ENCODE peak calls at places on chromosomes 7 and 10, in five cellular contexts. Z is tibial nerve, U is heart right ventricle, Y is GM23338, H is PC-3. L is an unnamed sample.

GRCh38 chr7:106778656-106779250 is 86.3 kb upstream of the PIK3CG start:
- DNase-seq in Y (no peak), Z (no peak), H (no peak), U (no peak), L (no peak)

GRCh38 chr7:90708841-90709317 is 112.8 kb downstream of the CDK14 start:
- DNase-seq in U (no peak), H (peak; percentile 67), Y (peak; percentile 93), Z (no peak), L (peak; percentile 74)

GRCh38 chr10:84256510-84257342 is 11.9 kb downstream of the RGR start:
- DNase-seq in H (no peak), Z (peak; percentile 30), Y (peak; percentile 95), U (peak; percentile 60), L (peak; percentile 50)

GRCh38 chr7:75623390-75624133 is 115.2 kb downstream of the HIP1 start:
- DNase-seq in Y (peak; percentile 35), H (no peak), U (no peak), Z (no peak), L (no peak)

GRCh38 chr7:107982918-107983389 is 20.0 kb downstream of the LAMB1 start:
- DNase-seq in H (peak; percentile 52), Z (no peak), U (no peak), Y (no peak), L (no peak)

GRCh38 chr10:76998451-76998850 is 639.2 kb downstream of the KCNMA1 start:
- DNase-seq in H (no peak), U (no peak), Z (no peak), Y (no peak), L (no peak)

GRCh38 chr7:50703654-50704053 is 79.0 kb downstream of the GRB10 start:
- DNase-seq in U (no peak), Z (no peak), Y (no peak), H (no peak), L (no peak)

GRCh38 chr7:32586291-32587221 is 91.3 kb downstream of the AVL9 start:
- DNase-seq in U (peak; percentile 47), Y (no peak), H (peak; percentile 18), Z (no peak), L (no peak)

GRCh38 chr7:22658031-22658430 is 69.0 kb upstream of the IL6 start:
- DNase-seq in Z (no peak), Y (no peak), U (no peak), H (no peak), L (no peak)

GRCh38 chr7:158328376-158329013 is 259.1 kb downstream of the PTPRN2 start:
- DNase-seq in H (no peak), Y (no peak), U (no peak), Z (no peak), L (no peak)

GRCh38 chr10:29600067-29600466 is 34.7 kb downstream of the SVIL start:
- DNase-seq in U (no peak), Y (no peak), Z (no peak), H (peak; percentile 48), L (no peak)

GRCh38 chr10:116984202-116984993 is 20.6 kb downstream of the SHTN1 start:
- DNase-seq in U (no peak), H (no peak), Z (no peak), Y (no peak), L (no peak)

GRCh38 chr10:4254101-4254994 is 469.3 kb upstream of the KLF6 start:
- DNase-seq in Z (no peak), U (no peak), Y (no peak), H (no peak), L (no peak)

GRCh38 chr10:32308027-32308603 is 38.8 kb downstream of the EPC1 start:
- DNase-seq in H (no peak), Z (no peak), Y (no peak), U (no peak), L (no peak)

GRCh38 chr7:36474283-36475010 is 84.8 kb downstream of the ANLN start:
- DNase-seq in H (peak; percentile 48), Y (no peak), U (no peak), Z (no peak), L (no peak)

GRCh38 chr10:86733260-86733671 is 23.2 kb upstream of the BMPR1A start:
- DNase-seq in Y (no peak), U (no peak), H (no peak), Z (no peak), L (no peak)

GRCh38 chr10:22825841-22826240 is 102.0 kb upstream of the ARMC3 start:
- DNase-seq in H (peak; percentile 73), Z (no peak), U (no peak), Y (peak; percentile 45), L (no peak)

GRCh38 chr7:75722381-75722780 is 16.4 kb downstream of the HIP1 start:
- DNase-seq in H (no peak), Y (no peak), Z (no peak), U (no peak), L (no peak)

GRCh38 chr7:130903358-130903974 is 169.5 kb upstream of the KLF14 start:
- DNase-seq in H (peak; percentile 72), U (no peak), Y (no peak), Z (no peak), L (peak; percentile 46)

GRCh38 chr7:1447112-1447511 is 12.2 kb downstream of the MICALL2 start:
- DNase-seq in Z (no peak), Y (no peak), U (no peak), H (no peak), L (no peak)

GRCh38 chr10:78935697-78936407 is 132.9 kb upstream of the ZMIZ1 start:
- DNase-seq in H (no peak), Z (no peak), Y (no peak), U (no peak), L (no peak)

GRCh38 chr10:83214178-83214577 is 925.1 kb upstream of the GHITM start:
- DNase-seq in U (no peak), Z (no peak), Y (no peak), H (no peak), L (no peak)

GRCh38 chr10:133262696-133263095 is 14.0 kb downstream of the ADAM8 start:
- DNase-seq in Z (no peak), U (no peak), Y (no peak), H (no peak), L (peak; percentile 35)

GRCh38 chr10:109871476-109871875 is 51.8 kb downstream of the XPNPEP1 start:
- DNase-seq in Z (no peak), H (no peak), U (no peak), Y (no peak), L (no peak)

GRCh38 chr7:12031186-12031585 is 179.9 kb upstream of the TMEM106B start:
- DNase-seq in Y (no peak), U (no peak), H (no peak), Z (no peak), L (no peak)

GRCh38 chr10:35353399-35353798 is 17.1 kb downstream of the CCNY start:
- DNase-seq in H (no peak), U (no peak), Y (no peak), Z (no peak), L (no peak)

GRCh38 chr7:140645166-140645565 is 4.6 kb upstream of the DENND2A start:
- DNase-seq in U (no peak), Y (peak; percentile 80), H (no peak), Z (no peak), L (no peak)

GRCh38 chr7:129210989-129211312 is 13.9 kb upstream of the AHCYL2 start:
- DNase-seq in H (no peak), Y (no peak), U (no peak), Z (no peak), L (no peak)

GRCh38 chr7:128744366-128744905 is 5.3 kb downstream of the CALU start:
- DNase-seq in Y (no peak), U (no peak), Z (no peak), H (no peak), L (no peak)

GRCh38 chr10:127449491-127449890 is 99.6 kb upstream of the NPS start:
- DNase-seq in H (no peak), Y (no peak), U (no peak), Z (no peak), L (no peak)

GRCh38 chr10:70932415-70933196 is 44.2 kb upstream of the PCBD1 start:
- DNase-seq in U (no peak), Z (no peak), Y (no peak), H (no peak), L (no peak)

GRCh38 chr10:102400061-102400460 is 4.6 kb downstream of the NFKB2 start:
- DNase-seq in Z (no peak), Y (no peak), U (no peak), H (no peak), L (no peak)
- H3K27ac ChIP-seq in Z (no peak overlapping the region), Y (no peak overlapping the region), U (no peak overlapping the region), H (no peak overlapping the region), L (peak overlapping the region; percentile 87)

DNA sequence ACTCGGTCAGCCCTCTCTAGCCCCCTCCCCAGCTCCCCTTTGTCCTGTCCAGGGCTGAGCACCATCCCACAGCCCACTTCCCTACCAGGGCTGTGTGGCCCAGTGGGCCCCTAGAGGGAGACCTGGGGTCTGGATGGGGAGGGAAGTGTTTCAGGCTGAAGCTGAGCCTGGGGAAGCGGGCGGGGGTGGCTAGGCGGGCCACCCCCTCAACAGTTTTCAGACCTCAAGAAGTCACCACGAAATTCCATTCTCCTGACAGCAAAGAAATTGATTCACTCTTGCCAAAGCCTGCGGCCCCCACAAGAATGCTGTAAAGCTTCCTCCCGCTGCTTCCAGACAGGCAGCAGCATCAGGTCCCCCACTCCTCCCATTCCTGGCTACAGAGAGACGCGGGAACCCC is 2.6 kb upstream of the LFNG start:
- DNase-seq in Y (peak; percentile 49), H (peak; percentile 71), U (no peak), Z (no peak), L (no peak)
- TF ChIP-seq CTCF in Y (no peak), H (no peak), U (no peak), Z (no peak), L (no peak)

GRCh38 chr10:11171452-11171851 is 153.8 kb downstream of the CELF2 start:
- DNase-seq in Z (no peak), Y (no peak), U (no peak), H (no peak), L (no peak)
- H3K4me1 ChIP-seq in Z (peaks cover 41% of the 10 kb centered on the region), Y (peaks cover 23% of the 10 kb centered on the region), U (peaks cover 92% of the 10 kb centered on the region), H (no peaks in the 10 kb centered on the region), L (no peaks in the 10 kb centered on the region)

DNA sequence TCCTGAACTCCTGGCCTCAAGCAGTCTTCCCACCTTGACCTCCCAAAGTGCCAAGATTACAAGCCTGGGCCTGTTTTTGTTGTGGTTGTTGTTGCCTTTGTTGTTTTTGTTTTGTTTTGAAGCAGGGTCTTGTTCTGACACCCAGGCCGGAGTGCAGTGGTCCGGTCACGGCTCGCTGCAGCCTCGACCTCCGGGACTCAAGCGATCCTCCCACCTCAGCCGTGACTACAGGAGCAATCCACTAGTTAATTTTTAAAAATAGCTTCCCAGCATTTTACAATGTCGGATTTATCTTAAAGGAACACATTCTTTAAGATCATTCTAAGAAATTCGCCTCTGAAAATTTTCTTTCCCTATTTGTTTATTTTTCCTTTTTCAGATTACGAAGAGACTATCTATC is 27.7 kb upstream of the AP5Z1 start:
- DNase-seq in H (no peak), Y (no peak), Z (no peak), U (no peak), L (no peak)
- H3K27ac ChIP-seq in H (no peak overlapping the region), Y (no peak overlapping the region), Z (peak overlapping the region; percentile 96), U (peak overlapping the region; percentile 90), L (peak overlapping the region; percentile 1)

DNA sequence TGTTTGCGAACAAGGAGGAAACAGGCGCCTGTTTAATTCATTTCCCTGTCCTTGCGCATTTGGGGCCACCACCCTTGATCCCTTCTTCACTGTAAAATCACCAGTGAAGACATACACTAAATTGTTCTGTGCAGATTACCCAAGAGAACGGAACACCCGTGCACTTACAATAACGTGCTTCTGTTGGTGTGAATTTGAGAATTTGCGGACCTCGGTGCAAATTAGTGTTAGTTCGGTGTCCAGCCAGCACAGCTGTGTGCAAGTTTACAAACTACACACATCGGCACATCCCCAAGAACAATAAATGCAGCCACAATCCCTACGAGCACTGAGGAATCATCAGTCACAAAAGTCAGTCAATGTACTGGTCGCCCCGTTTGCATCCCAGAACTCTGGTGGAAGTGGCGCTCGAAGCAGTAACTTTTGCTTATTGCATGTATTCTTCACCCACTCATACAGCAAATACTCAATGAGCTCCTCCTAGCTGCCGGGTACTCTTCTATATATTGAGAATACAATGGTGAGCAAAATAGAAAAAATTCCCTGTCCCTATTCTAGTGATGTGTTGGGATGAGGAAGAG is 791 bp upstream of the CNOT4 start:
- DNase-seq in H (peak; percentile 38), U (no peak), Y (no peak), Z (no peak), L (no peak)
- TF ChIP-seq CTCF in H (peak; percentile 34), U (no peak), Y (no peak), Z (no peak), L (no peak)

L was measured in body of pancreas.